ENCODE peak calls at places on chromosomes 12 and 14, in five cellular contexts. L is prostate gland, S is testis, K is uterus, I is HCT116. X is an unnamed sample.
A peak's percentile ranks its signal among the peaks of the same experiment; 100 is the strongest.

GRCh38 chr14:91249841-91250616 is 5.5 kb upstream of the GPR68 start:
- DNase-seq in L (no peak), S (no peak), K (no peak), I (no peak), X (no peak)

GRCh38 chr14:56131865-56132830 is 13.9 kb downstream of the PELI2 start:
- DNase-seq in L (no peak), S (no peak), K (no peak), I (no peak), X (no peak)

GRCh38 chr12:2229661-2230539 is 177.1 kb downstream of the CACNA1C start:
- DNase-seq in L (no peak), S (peak; percentile 68), K (no peak), I (no peak), X (no peak)

GRCh38 chr12:64457036-64457435 is 5.1 kb downstream of the TBK1 start:
- DNase-seq in L (no peak), S (no peak), K (no peak), I (no peak), X (no peak)

GRCh38 chr12:76799362-76799761 is 35.4 kb downstream of the ZDHHC17 start:
- DNase-seq in L (no peak), S (no peak), K (no peak), I (no peak), X (no peak)

GRCh38 chr14:56905282-56905681 is 95.0 kb upstream of the OTX2 start:
- DNase-seq in L (no peak), S (no peak), K (no peak), I (no peak), X (no peak)

GRCh38 chr14:102891556-102891955 is 30.9 kb upstream of the AMN start:
- DNase-seq in L (no peak), S (no peak), K (no peak), I (no peak), X (no peak)

GRCh38 chr14:65170768-65171251 is 68.5 kb upstream of the MAX start:
- DNase-seq in L (no peak), S (peak; percentile 51), K (no peak), I (no peak), X (no peak)

GRCh38 chr12:120175537-120175936 is 19.0 kb downstream of the GCN1 start:
- DNase-seq in L (no peak), S (no peak), K (no peak), I (no peak), X (no peak)

GRCh38 chr14:68526420-68527105 is 266.3 kb downstream of the ZFP36L1 start:
- DNase-seq in L (peak; percentile 59), S (no peak), K (no peak), I (no peak), X (peak; percentile 80)

GRCh38 chr12:65205886-65206285 is 36.5 kb downstream of the LEMD3 start:
- DNase-seq in L (no peak), S (no peak), K (no peak), I (no peak), X (no peak)

GRCh38 chr12:49946497-49946896 is 4.0 kb upstream of the AQP2 start:
- DNase-seq in L (no peak), S (no peak), K (no peak), I (no peak), X (no peak)

GRCh38 chr12:62279961-62280360 is 19.8 kb downstream of the USP15 start:
- DNase-seq in L (no peak), S (no peak), K (no peak), I (no peak), X (no peak)

GRCh38 chr12:113519464-113520191 is 48.0 kb upstream of the LHX5 start:
- DNase-seq in L (no peak), S (no peak), K (no peak), I (no peak), X (no peak)

GRCh38 chr12:80862606-80863005 is 75.1 kb downstream of the LIN7A start:
- DNase-seq in L (no peak), S (no peak), K (no peak), I (no peak), X (no peak)

GRCh38 chr12:53676715-53677611 is 1.1 kb upstream of the ATP5MC2 start:
- DNase-seq in L (no peak), S (peak; percentile 61), K (peak; percentile 68), I (no peak), X (peak; percentile 60)

GRCh38 chr12:120148011-120148410 is 31.5 kb upstream of the RAB35 start:
- DNase-seq in L (no peak), S (no peak), K (no peak), I (no peak), X (no peak)

GRCh38 chr12:78864483-78865296 is at the start of gene SYT1:
- DNase-seq in L (peak; percentile 26), S (peak; percentile 64), K (peak; percentile 87), I (no peak), X (peak; percentile 42)

GRCh38 chr12:58539295-58539694 is 381.0 kb downstream of the LRIG3 start:
- DNase-seq in L (no peak), S (no peak), K (no peak), I (no peak), X (no peak)

GRCh38 chr14:71290960-71291466 is 383.8 kb downstream of the PCNX1 start:
- DNase-seq in L (no peak), S (no peak), K (no peak), I (peak; percentile 23), X (no peak)

GRCh38 chr12:52944683-52945388 is 4.1 kb upstream of the KRT18 start:
- DNase-seq in L (no peak), S (no peak), K (no peak), I (no peak), X (no peak)

GRCh38 chr12:82486524-82487235 is 128.4 kb downstream of the METTL25 start:
- DNase-seq in L (no peak), S (no peak), K (no peak), I (peak; percentile 0), X (no peak)

GRCh38 chr14:39488600-39488999 is 56.4 kb upstream of the FBXO33 start:
- DNase-seq in L (no peak), S (no peak), K (no peak), I (no peak), X (no peak)

GRCh38 chr12:106675651-106676435 is 93.0 kb downstream of the RFX4 start:
- DNase-seq in L (no peak), S (no peak), K (no peak), I (no peak), X (no peak)

GRCh38 chr14:81406863-81407262 is 6.7 kb upstream of the STON2 start:
- DNase-seq in L (no peak), S (peak; percentile 32), K (peak; percentile 24), I (no peak), X (peak; percentile 75)

GRCh38 chr12:4274396-4274959 is 916 bp downstream of the CCND2 start:
- DNase-seq in L (no peak), S (no peak), K (peak; percentile 43), I (no peak), X (no peak)

GRCh38 chr12:51941669-51942455 is 9.6 kb upstream of the ACVR1B start:
- DNase-seq in L (peak; percentile 39), S (no peak), K (no peak), I (no peak), X (no peak)

GRCh38 chr14:73237786-73238261 is 518 bp downstream of the PAPLN start:
- DNase-seq in L (no peak), S (no peak), K (no peak), I (no peak), X (no peak)

GRCh38 chr12:89392401-89392800 is 40.1 kb upstream of the DUSP6 start:
- DNase-seq in L (no peak), S (no peak), K (no peak), I (no peak), X (no peak)

DNA sequence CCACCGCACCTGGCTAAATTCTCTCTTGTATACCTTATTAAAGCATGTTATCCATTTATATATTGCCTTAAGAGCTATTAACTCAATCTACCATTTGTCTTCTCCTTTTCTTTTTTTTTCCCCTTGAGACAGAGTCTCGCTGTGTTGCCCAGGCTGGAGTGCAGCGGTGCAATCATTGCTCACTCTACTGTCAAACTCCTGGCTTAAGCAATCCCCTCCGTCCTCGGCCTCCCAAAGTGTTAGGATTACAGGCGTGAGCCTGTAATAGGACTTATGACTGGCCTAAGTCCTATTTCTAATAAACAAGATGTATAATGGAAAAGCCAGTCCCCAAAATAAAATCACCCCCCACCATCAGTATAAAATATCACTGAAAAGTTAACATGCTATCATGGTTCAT is 14.4 kb downstream of the SNX6 start:
- DNase-seq in L (no peak), S (no peak), K (no peak), I (no peak), X (no peak)
- TF ChIP-seq POLR2A in L (no peak), S (no peak), K (no peak), I (no peak), X (no peak)

GRCh38 chr12:132180648-132181546 is 36.6 kb downstream of the NOC4L start:
- DNase-seq in L (no peak), S (no peak), K (no peak), I (no peak), X (peak; percentile 11)

GRCh38 chr12:132182206-132182710 is 38.0 kb downstream of the NOC4L start:
- DNase-seq in L (no peak), S (no peak), K (no peak), I (no peak), X (no peak)

GRCh38 chr12:132181570-132182200 is 37.4 kb downstream of the NOC4L start:
- DNase-seq in L (no peak), S (no peak), K (no peak), I (no peak), X (no peak)

GRCh38 chr12:132185698-132186097 is 41.4 kb downstream of the NOC4L start:
- DNase-seq in L (no peak), S (no peak), K (no peak), I (no peak), X (no peak)

GRCh38 chr12:132182711-132183365 is 38.6 kb downstream of the NOC4L start:
- DNase-seq in L (no peak), S (no peak), K (no peak), I (no peak), X (no peak)
- H3K27me3 ChIP-seq in L (no peaks in the 10 kb centered on the region), S (no peaks in the 10 kb centered on the region), K (no peaks in the 10 kb centered on the region), I (peaks cover 6% of the 10 kb centered on the region), X (no peaks in the 10 kb centered on the region)

GRCh38 chr12:24899503-24900098 is 49.3 kb downstream of the BCAT1 start:
- DNase-seq in L (no peak), S (no peak), K (no peak), I (no peak), X (no peak)

GRCh38 chr12:24895612-24896011 is 53.3 kb downstream of the BCAT1 start:
- DNase-seq in L (no peak), S (no peak), K (no peak), I (no peak), X (no peak)

GRCh38 chr12:24898185-24898584 is 50.7 kb downstream of the BCAT1 start:
- DNase-seq in L (no peak), S (no peak), K (no peak), I (no peak), X (no peak)

GRCh38 chr12:24896171-24896570 is 52.7 kb downstream of the BCAT1 start:
- DNase-seq in L (no peak), S (no peak), K (no peak), I (no peak), X (no peak)

DNA sequence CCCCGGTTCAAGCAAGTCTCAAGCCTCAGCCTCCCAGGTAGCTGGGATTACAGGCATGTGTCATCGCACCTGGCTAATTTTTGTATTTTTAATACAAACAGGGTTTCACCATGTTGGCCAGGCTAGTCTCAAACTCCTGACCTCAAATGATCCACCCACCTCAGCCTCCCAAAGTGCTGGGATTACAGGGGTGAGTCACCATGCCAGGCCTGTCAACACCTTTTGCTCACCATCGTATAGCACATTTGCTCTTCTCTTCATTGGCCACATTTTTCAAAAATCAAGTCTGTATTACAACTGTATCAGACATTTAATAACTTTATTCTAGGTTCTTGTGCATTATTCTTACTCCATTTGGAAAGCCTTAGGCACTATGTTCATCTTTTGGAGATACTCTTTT is 50.3 kb downstream of the BCAT1 start:
- DNase-seq in L (no peak), S (no peak), K (no peak), I (no peak), X (no peak)
- H3K27ac ChIP-seq in L (no peak overlapping the region), S (no peak overlapping the region), K (no peak overlapping the region), I (no peak overlapping the region), X (no peak overlapping the region)

GRCh38 chr12:6956332-6956727 is 5.2 kb downstream of the PTPN6 start:
- DNase-seq in L (no peak), S (no peak), K (no peak), I (no peak), X (no peak)
- TF ChIP-seq POLR2A in L (no peak), S (no peak), K (no peak), I (no peak), X (no peak)